ENCODE peak calls at places on chromosomes 11 and 22, in eight cellular contexts. One of them, this sample, is unnamed.

GRCh38 chr11:1160231-1161101 is 2.7 kb downstream of the MUC5AC start:
- DNase-seq in H1: no peak
- DNase-seq in kidney: peak
- DNase-seq in WERI-Rb-1: no peak
- DNase-seq in IMR-90: no peak
- DNase-seq in cardiac muscle cell: no peak
- DNase-seq in chondrocyte: no peak
- DNase-seq in body of pancreas: no peak
- DNase-seq in this sample: peak

GRCh38 chr11:129202646-129203045 is 10.5 kb upstream of the ARHGAP32 start:
- DNase-seq in body of pancreas: no peak
- DNase-seq in kidney: no peak
- DNase-seq in H1: no peak
- DNase-seq in cardiac muscle cell: no peak
- DNase-seq in chondrocyte: no peak
- DNase-seq in IMR-90: no peak
- DNase-seq in WERI-Rb-1: no peak
- DNase-seq in this sample: no peak

GRCh38 chr11:10694481-10695239 is 1.1 kb upstream of the IRAG1 start:
- DNase-seq in chondrocyte: no peak
- DNase-seq in H1: no peak
- DNase-seq in kidney: no peak
- DNase-seq in WERI-Rb-1: no peak
- DNase-seq in cardiac muscle cell: no peak
- DNase-seq in IMR-90: peak
- DNase-seq in body of pancreas: no peak
- DNase-seq in this sample: no peak

GRCh38 chr22:43616645-43617044 is 195.5 kb downstream of the EFCAB6 start:
- DNase-seq in chondrocyte: no peak
- DNase-seq in WERI-Rb-1: no peak
- DNase-seq in IMR-90: no peak
- DNase-seq in H1: no peak
- DNase-seq in kidney: no peak
- DNase-seq in cardiac muscle cell: no peak
- DNase-seq in body of pancreas: peak
- DNase-seq in this sample: no peak

GRCh38 chr11:74815966-74816365 is 67.3 kb downstream of the RNF169 start:
- DNase-seq in H1: no peak
- DNase-seq in IMR-90: no peak
- DNase-seq in WERI-Rb-1: no peak
- DNase-seq in chondrocyte: no peak
- DNase-seq in body of pancreas: no peak
- DNase-seq in cardiac muscle cell: no peak
- DNase-seq in kidney: no peak
- DNase-seq in this sample: no peak

GRCh38 chr11:115926601-115927000 is 422.4 kb upstream of the CADM1 start:
- DNase-seq in IMR-90: peak
- DNase-seq in H1: no peak
- DNase-seq in cardiac muscle cell: no peak
- DNase-seq in WERI-Rb-1: no peak
- DNase-seq in chondrocyte: no peak
- DNase-seq in kidney: no peak
- DNase-seq in body of pancreas: no peak
- DNase-seq in this sample: no peak

GRCh38 chr22:36727927-36728488 is 24.5 kb upstream of the CACNG2 start:
- DNase-seq in chondrocyte: no peak
- DNase-seq in body of pancreas: no peak
- DNase-seq in H1: no peak
- DNase-seq in WERI-Rb-1: no peak
- DNase-seq in kidney: no peak
- DNase-seq in cardiac muscle cell: no peak
- DNase-seq in IMR-90: no peak
- DNase-seq in this sample: no peak

GRCh38 chr11:111322534-111322933 is 24.2 kb downstream of the POU2AF3 start:
- DNase-seq in cardiac muscle cell: no peak
- DNase-seq in WERI-Rb-1: no peak
- DNase-seq in kidney: no peak
- DNase-seq in H1: no peak
- DNase-seq in IMR-90: no peak
- DNase-seq in body of pancreas: no peak
- DNase-seq in chondrocyte: no peak
- DNase-seq in this sample: no peak

GRCh38 chr11:123321641-123322040 is 108.4 kb upstream of the GRAMD1B start:
- DNase-seq in kidney: no peak
- DNase-seq in H1: no peak
- DNase-seq in chondrocyte: no peak
- DNase-seq in cardiac muscle cell: no peak
- DNase-seq in body of pancreas: no peak
- DNase-seq in WERI-Rb-1: no peak
- DNase-seq in IMR-90: no peak
- DNase-seq in this sample: no peak

GRCh38 chr11:126061707-126062678 is 673 bp downstream of the CDON start:
- DNase-seq in body of pancreas: peak
- DNase-seq in chondrocyte: no peak
- DNase-seq in cardiac muscle cell: peak
- DNase-seq in H1: no peak
- DNase-seq in WERI-Rb-1: peak
- DNase-seq in kidney: peak
- DNase-seq in IMR-90: peak
- DNase-seq in this sample: peak

GRCh38 chr22:32042924-32043323 is at the start of gene SLC5A1:
- DNase-seq in body of pancreas: peak
- DNase-seq in cardiac muscle cell: no peak
- DNase-seq in WERI-Rb-1: no peak
- DNase-seq in H1: no peak
- DNase-seq in kidney: peak
- DNase-seq in IMR-90: no peak
- DNase-seq in chondrocyte: no peak
- DNase-seq in this sample: no peak

GRCh38 chr22:32031466-32031865 is 11.6 kb upstream of the SLC5A1 start:
- DNase-seq in cardiac muscle cell: no peak
- DNase-seq in WERI-Rb-1: no peak
- DNase-seq in kidney: no peak
- DNase-seq in IMR-90: no peak
- DNase-seq in chondrocyte: no peak
- DNase-seq in H1: no peak
- DNase-seq in body of pancreas: no peak
- DNase-seq in this sample: no peak

GRCh38 chr22:32040324-32040904 is 2.6 kb upstream of the SLC5A1 start:
- DNase-seq in cardiac muscle cell: no peak
- DNase-seq in body of pancreas: no peak
- DNase-seq in kidney: no peak
- DNase-seq in H1: no peak
- DNase-seq in WERI-Rb-1: no peak
- DNase-seq in IMR-90: no peak
- DNase-seq in chondrocyte: no peak
- DNase-seq in this sample: no peak

GRCh38 chr22:32034275-32034674 is 8.8 kb upstream of the SLC5A1 start:
- DNase-seq in kidney: no peak
- DNase-seq in body of pancreas: no peak
- DNase-seq in IMR-90: no peak
- DNase-seq in H1: no peak
- DNase-seq in WERI-Rb-1: no peak
- DNase-seq in cardiac muscle cell: no peak
- DNase-seq in chondrocyte: no peak
- DNase-seq in this sample: no peak

GRCh38 chr22:32037236-32037635 is 5.8 kb upstream of the SLC5A1 start:
- DNase-seq in chondrocyte: no peak
- DNase-seq in H1: no peak
- DNase-seq in WERI-Rb-1: no peak
- DNase-seq in kidney: no peak
- DNase-seq in cardiac muscle cell: no peak
- DNase-seq in IMR-90: no peak
- DNase-seq in body of pancreas: no peak
- DNase-seq in this sample: no peak
- TF ChIP-seq CTCF in chondrocyte: no peak
- TF ChIP-seq CTCF in H1: no peak
- TF ChIP-seq CTCF in WERI-Rb-1: no peak
- TF ChIP-seq CTCF in kidney: no peak
- TF ChIP-seq CTCF in cardiac muscle cell: no peak
- TF ChIP-seq CTCF in IMR-90: no peak
- TF ChIP-seq CTCF in body of pancreas: no peak
- TF ChIP-seq CTCF in this sample: no peak

GRCh38 chr11:83448686-83449085 is 162.5 kb upstream of the CCDC90B start:
- DNase-seq in WERI-Rb-1: no peak
- DNase-seq in chondrocyte: no peak
- DNase-seq in body of pancreas: no peak
- DNase-seq in kidney: no peak
- DNase-seq in H1: no peak
- DNase-seq in IMR-90: no peak
- DNase-seq in cardiac muscle cell: no peak
- DNase-seq in this sample: no peak
- TF ChIP-seq CTCF in WERI-Rb-1: no peak
- TF ChIP-seq CTCF in chondrocyte: no peak
- TF ChIP-seq CTCF in body of pancreas: no peak
- TF ChIP-seq CTCF in kidney: no peak
- TF ChIP-seq CTCF in H1: no peak
- TF ChIP-seq CTCF in IMR-90: no peak
- TF ChIP-seq CTCF in cardiac muscle cell: no peak
- TF ChIP-seq CTCF in this sample: no peak

GRCh38 chr11:2679011-2679676 is 20.6 kb downstream of the KCNQ1OT1 start:
- DNase-seq in body of pancreas: peak
- DNase-seq in WERI-Rb-1: peak
- DNase-seq in chondrocyte: no peak
- DNase-seq in cardiac muscle cell: no peak
- DNase-seq in IMR-90: no peak
- DNase-seq in H1: no peak
- DNase-seq in kidney: peak
- DNase-seq in this sample: no peak

GRCh38 chr11:2684581-2684980 is 15.2 kb downstream of the KCNQ1OT1 start:
- DNase-seq in kidney: peak
- DNase-seq in WERI-Rb-1: no peak
- DNase-seq in IMR-90: no peak
- DNase-seq in cardiac muscle cell: no peak
- DNase-seq in chondrocyte: peak
- DNase-seq in body of pancreas: peak
- DNase-seq in H1: no peak
- DNase-seq in this sample: no peak

GRCh38 chr11:2685051-2685450 is 14.7 kb downstream of the KCNQ1OT1 start:
- DNase-seq in body of pancreas: peak
- DNase-seq in chondrocyte: peak
- DNase-seq in WERI-Rb-1: no peak
- DNase-seq in H1: no peak
- DNase-seq in cardiac muscle cell: no peak
- DNase-seq in IMR-90: no peak
- DNase-seq in kidney: peak
- DNase-seq in this sample: no peak

GRCh38 chr11:2678396-2678795 is 21.4 kb downstream of the KCNQ1OT1 start:
- DNase-seq in H1: no peak
- DNase-seq in kidney: no peak
- DNase-seq in WERI-Rb-1: peak
- DNase-seq in body of pancreas: no peak
- DNase-seq in cardiac muscle cell: no peak
- DNase-seq in IMR-90: no peak
- DNase-seq in chondrocyte: no peak
- DNase-seq in this sample: no peak

GRCh38 chr11:2681408-2682145 is 18.2 kb downstream of the KCNQ1OT1 start:
- DNase-seq in chondrocyte: no peak
- DNase-seq in kidney: no peak
- DNase-seq in IMR-90: no peak
- DNase-seq in WERI-Rb-1: peak
- DNase-seq in body of pancreas: peak
- DNase-seq in cardiac muscle cell: no peak
- DNase-seq in H1: no peak
- DNase-seq in this sample: no peak
- TF ChIP-seq CTCF in chondrocyte: no peak
- TF ChIP-seq CTCF in kidney: no peak
- TF ChIP-seq CTCF in IMR-90: no peak
- TF ChIP-seq CTCF in WERI-Rb-1: no peak
- TF ChIP-seq CTCF in body of pancreas: no peak
- TF ChIP-seq CTCF in cardiac muscle cell: no peak
- TF ChIP-seq CTCF in H1: no peak
- TF ChIP-seq CTCF in this sample: no peak

DNA sequence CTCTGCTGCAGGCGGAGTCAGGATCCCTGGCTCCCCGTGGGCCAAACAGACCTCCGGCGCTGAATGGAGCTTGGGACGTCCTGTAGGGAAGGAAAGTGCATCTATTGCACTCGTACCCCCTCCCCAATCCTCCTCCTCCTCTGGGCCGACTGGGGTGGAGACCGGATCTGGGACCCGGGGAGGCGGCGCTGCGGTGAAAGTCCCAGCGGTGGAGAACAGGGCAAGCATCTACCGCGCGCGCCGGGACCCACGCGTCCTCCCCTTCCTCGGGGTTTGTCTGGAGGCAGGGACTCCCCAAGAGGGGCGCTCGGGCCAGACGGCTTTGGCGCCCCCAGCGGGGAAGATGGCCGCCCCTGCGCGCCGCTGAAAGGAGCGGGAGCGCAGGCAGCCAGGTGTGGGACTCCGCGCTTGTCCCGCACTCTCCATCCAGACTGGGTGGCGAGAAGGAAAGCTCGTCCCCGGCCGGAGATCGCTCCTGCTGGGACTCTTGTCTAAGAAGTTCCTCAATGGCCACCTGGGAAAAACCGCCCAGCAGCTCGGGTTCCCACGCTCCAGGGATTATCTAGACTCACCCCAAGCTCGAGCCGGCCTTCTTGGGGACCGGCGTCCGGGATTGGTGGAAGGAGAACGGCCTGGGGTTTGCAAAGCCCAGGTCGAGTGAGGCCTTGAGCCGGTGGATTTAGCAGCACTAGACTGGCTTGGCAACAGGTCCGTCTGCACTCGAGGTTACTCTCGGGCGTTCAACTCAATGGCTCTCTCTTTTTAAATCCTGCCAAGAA is 718 bp downstream of the FADS2 start:
- DNase-seq in body of pancreas: peak
- DNase-seq in WERI-Rb-1: peak
- DNase-seq in chondrocyte: no peak
- DNase-seq in kidney: peak
- DNase-seq in H1: no peak
- DNase-seq in cardiac muscle cell: peak
- DNase-seq in IMR-90: no peak
- DNase-seq in this sample: peak
- TF ChIP-seq CTCF in body of pancreas: no peak
- TF ChIP-seq CTCF in WERI-Rb-1: peak
- TF ChIP-seq CTCF in chondrocyte: peak
- TF ChIP-seq CTCF in kidney: no peak
- TF ChIP-seq CTCF in H1: peak
- TF ChIP-seq CTCF in cardiac muscle cell: peak
- TF ChIP-seq CTCF in IMR-90: peak
- TF ChIP-seq CTCF in this sample: peak

This sample was measured in GM10248.